ENCODE peak calls at places on chromosomes 7 and 10, in ten cellular contexts. One of them, this sample, is unnamed.

GRCh38 chr10:11874568-11875182 is 51.5 kb downstream of the PROSER2 start:
- DNase-seq in neural progenitor cell: peak; percentile 87
- DNase-seq in ovary: peak; percentile 67
- DNase-seq in cardiac muscle cell: peak; percentile 96
- DNase-seq in body of pancreas: peak; percentile 62
- DNase-seq in CD4-positive, alpha-beta memory T cell: peak; percentile 19
- DNase-seq in tibial artery: no peak
- DNase-seq in upper lobe of left lung: peak; percentile 59
- DNase-seq in pancreas: peak; percentile 48
- DNase-seq in IMR-90: peak; percentile 12
- DNase-seq in this sample: no peak

GRCh38 chr7:97075928-97076327 is 41.6 kb upstream of the SDHAF3 start:
- DNase-seq in neural progenitor cell: no peak
- DNase-seq in ovary: no peak
- DNase-seq in cardiac muscle cell: no peak
- DNase-seq in body of pancreas: no peak
- DNase-seq in CD4-positive, alpha-beta memory T cell: no peak
- DNase-seq in tibial artery: no peak
- DNase-seq in upper lobe of left lung: no peak
- DNase-seq in pancreas: no peak
- DNase-seq in IMR-90: no peak
- DNase-seq in this sample: no peak

GRCh38 chr10:29277296-29277695 is 11.6 kb upstream of the LYZL1 start:
- DNase-seq in neural progenitor cell: no peak
- DNase-seq in ovary: no peak
- DNase-seq in cardiac muscle cell: no peak
- DNase-seq in body of pancreas: no peak
- DNase-seq in CD4-positive, alpha-beta memory T cell: no peak
- DNase-seq in tibial artery: no peak
- DNase-seq in upper lobe of left lung: no peak
- DNase-seq in pancreas: no peak
- DNase-seq in IMR-90: no peak
- DNase-seq in this sample: no peak

GRCh38 chr7:50352282-50352681 is 47.8 kb downstream of the IKZF1 start:
- DNase-seq in neural progenitor cell: no peak
- DNase-seq in ovary: no peak
- DNase-seq in cardiac muscle cell: no peak
- DNase-seq in body of pancreas: no peak
- DNase-seq in CD4-positive, alpha-beta memory T cell: peak; percentile 79
- DNase-seq in tibial artery: no peak
- DNase-seq in upper lobe of left lung: no peak
- DNase-seq in pancreas: no peak
- DNase-seq in IMR-90: no peak
- DNase-seq in this sample: no peak

GRCh38 chr10:86971146-86971991 is 3.1 kb downstream of the ADIRF start:
- DNase-seq in neural progenitor cell: peak; percentile 66
- DNase-seq in ovary: peak; percentile 98
- DNase-seq in cardiac muscle cell: peak; percentile 90
- DNase-seq in body of pancreas: peak; percentile 90
- DNase-seq in CD4-positive, alpha-beta memory T cell: peak; percentile 92
- DNase-seq in tibial artery: peak; percentile 92
- DNase-seq in upper lobe of left lung: peak; percentile 91
- DNase-seq in pancreas: peak; percentile 97
- DNase-seq in IMR-90: peak; percentile 85
- DNase-seq in this sample: no peak

GRCh38 chr10:3372284-3372683 is 199.7 kb upstream of the PITRM1 start:
- DNase-seq in neural progenitor cell: no peak
- DNase-seq in ovary: no peak
- DNase-seq in cardiac muscle cell: peak; percentile 69
- DNase-seq in body of pancreas: no peak
- DNase-seq in CD4-positive, alpha-beta memory T cell: no peak
- DNase-seq in tibial artery: no peak
- DNase-seq in upper lobe of left lung: no peak
- DNase-seq in pancreas: no peak
- DNase-seq in IMR-90: peak; percentile 44
- DNase-seq in this sample: no peak

GRCh38 chr7:101104193-101104713 is 19.0 kb downstream of the TRIM56 start:
- DNase-seq in neural progenitor cell: no peak
- DNase-seq in ovary: no peak
- DNase-seq in cardiac muscle cell: no peak
- DNase-seq in body of pancreas: no peak
- DNase-seq in CD4-positive, alpha-beta memory T cell: no peak
- DNase-seq in tibial artery: no peak
- DNase-seq in upper lobe of left lung: no peak
- DNase-seq in pancreas: no peak
- DNase-seq in IMR-90: no peak
- DNase-seq in this sample: no peak

GRCh38 chr7:2138146-2138765 is 94.5 kb downstream of the MAD1L1 start:
- DNase-seq in neural progenitor cell: no peak
- DNase-seq in ovary: no peak
- DNase-seq in cardiac muscle cell: no peak
- DNase-seq in body of pancreas: no peak
- DNase-seq in CD4-positive, alpha-beta memory T cell: peak; percentile 25
- DNase-seq in tibial artery: no peak
- DNase-seq in upper lobe of left lung: no peak
- DNase-seq in pancreas: peak; percentile 46
- DNase-seq in IMR-90: no peak
- DNase-seq in this sample: no peak

GRCh38 chr7:141649865-141650499 is 52.0 kb downstream of the DENND11 start:
- DNase-seq in neural progenitor cell: peak; percentile 80
- DNase-seq in ovary: peak; percentile 65
- DNase-seq in cardiac muscle cell: peak; percentile 94
- DNase-seq in body of pancreas: peak; percentile 83
- DNase-seq in CD4-positive, alpha-beta memory T cell: peak; percentile 7
- DNase-seq in tibial artery: peak; percentile 68
- DNase-seq in upper lobe of left lung: no peak
- DNase-seq in pancreas: peak; percentile 64
- DNase-seq in IMR-90: peak; percentile 88
- DNase-seq in this sample: peak; percentile 91

GRCh38 chr7:41491313-41491712 is 211.6 kb downstream of the INHBA start:
- DNase-seq in neural progenitor cell: no peak
- DNase-seq in ovary: no peak
- DNase-seq in cardiac muscle cell: peak; percentile 57
- DNase-seq in body of pancreas: no peak
- DNase-seq in CD4-positive, alpha-beta memory T cell: no peak
- DNase-seq in tibial artery: no peak
- DNase-seq in upper lobe of left lung: no peak
- DNase-seq in pancreas: no peak
- DNase-seq in IMR-90: peak; percentile 86
- DNase-seq in this sample: no peak

GRCh38 chr7:151195616-151196450 is 8.8 kb upstream of the ASB10 start:
- DNase-seq in neural progenitor cell: no peak
- DNase-seq in ovary: no peak
- DNase-seq in cardiac muscle cell: no peak
- DNase-seq in body of pancreas: no peak
- DNase-seq in CD4-positive, alpha-beta memory T cell: no peak
- DNase-seq in tibial artery: no peak
- DNase-seq in upper lobe of left lung: no peak
- DNase-seq in pancreas: no peak
- DNase-seq in IMR-90: no peak
- DNase-seq in this sample: no peak

GRCh38 chr7:50637725-50638643 is 72.8 kb upstream of the DDC start:
- DNase-seq in neural progenitor cell: no peak
- DNase-seq in ovary: no peak
- DNase-seq in cardiac muscle cell: no peak
- DNase-seq in body of pancreas: no peak
- DNase-seq in CD4-positive, alpha-beta memory T cell: no peak
- DNase-seq in tibial artery: no peak
- DNase-seq in upper lobe of left lung: no peak
- DNase-seq in pancreas: no peak
- DNase-seq in IMR-90: peak; percentile 15
- DNase-seq in this sample: no peak

GRCh38 chr10:43594944-43595589 is 11.2 kb upstream of the ZNF485 start:
- DNase-seq in neural progenitor cell: no peak
- DNase-seq in ovary: no peak
- DNase-seq in cardiac muscle cell: peak; percentile 64
- DNase-seq in body of pancreas: peak; percentile 22
- DNase-seq in CD4-positive, alpha-beta memory T cell: no peak
- DNase-seq in tibial artery: no peak
- DNase-seq in upper lobe of left lung: no peak
- DNase-seq in pancreas: no peak
- DNase-seq in IMR-90: peak; percentile 50
- DNase-seq in this sample: peak; percentile 38

GRCh38 chr10:32905466-32905865 is 52.6 kb downstream of the ITGB1 start:
- DNase-seq in neural progenitor cell: no peak
- DNase-seq in ovary: no peak
- DNase-seq in cardiac muscle cell: no peak
- DNase-seq in body of pancreas: no peak
- DNase-seq in CD4-positive, alpha-beta memory T cell: no peak
- DNase-seq in tibial artery: no peak
- DNase-seq in upper lobe of left lung: no peak
- DNase-seq in pancreas: no peak
- DNase-seq in IMR-90: no peak
- DNase-seq in this sample: no peak

GRCh38 chr7:144437370-144438191 is 34.1 kb upstream of the NOBOX start:
- DNase-seq in neural progenitor cell: peak; percentile 60
- DNase-seq in ovary: peak; percentile 37
- DNase-seq in cardiac muscle cell: peak; percentile 84
- DNase-seq in body of pancreas: peak; percentile 65
- DNase-seq in CD4-positive, alpha-beta memory T cell: peak; percentile 23
- DNase-seq in tibial artery: peak; percentile 38
- DNase-seq in upper lobe of left lung: peak; percentile 37
- DNase-seq in pancreas: no peak
- DNase-seq in IMR-90: peak; percentile 17
- DNase-seq in this sample: peak; percentile 88

GRCh38 chr7:129144095-129144833 is at the start of gene TSPAN33:
- DNase-seq in neural progenitor cell: peak; percentile 95
- DNase-seq in ovary: peak; percentile 81
- DNase-seq in cardiac muscle cell: peak; percentile 72
- DNase-seq in body of pancreas: peak; percentile 87
- DNase-seq in CD4-positive, alpha-beta memory T cell: peak; percentile 42
- DNase-seq in tibial artery: peak; percentile 69
- DNase-seq in upper lobe of left lung: peak; percentile 80
- DNase-seq in pancreas: peak; percentile 94
- DNase-seq in IMR-90: peak; percentile 55
- DNase-seq in this sample: peak; percentile 86
- H3K4me1 ChIP-seq in neural progenitor cell: peaks cover 14% of the 10 kb centered on the region
- H3K4me1 ChIP-seq in ovary: peaks cover 17% of the 10 kb centered on the region
- H3K4me1 ChIP-seq in cardiac muscle cell: no peaks in the 10 kb centered on the region
- H3K4me1 ChIP-seq in body of pancreas: peaks cover 18% of the 10 kb centered on the region
- H3K4me1 ChIP-seq in CD4-positive, alpha-beta memory T cell: peaks cover 11% of the 10 kb centered on the region
- H3K4me1 ChIP-seq in tibial artery: no peaks in the 10 kb centered on the region
- H3K4me1 ChIP-seq in upper lobe of left lung: peaks cover 18% of the 10 kb centered on the region
- H3K4me1 ChIP-seq in pancreas: no peaks in the 10 kb centered on the region
- H3K4me1 ChIP-seq in IMR-90: no peaks in the 10 kb centered on the region
- H3K4me1 ChIP-seq in this sample: peaks cover 29% of the 10 kb centered on the region

DNA sequence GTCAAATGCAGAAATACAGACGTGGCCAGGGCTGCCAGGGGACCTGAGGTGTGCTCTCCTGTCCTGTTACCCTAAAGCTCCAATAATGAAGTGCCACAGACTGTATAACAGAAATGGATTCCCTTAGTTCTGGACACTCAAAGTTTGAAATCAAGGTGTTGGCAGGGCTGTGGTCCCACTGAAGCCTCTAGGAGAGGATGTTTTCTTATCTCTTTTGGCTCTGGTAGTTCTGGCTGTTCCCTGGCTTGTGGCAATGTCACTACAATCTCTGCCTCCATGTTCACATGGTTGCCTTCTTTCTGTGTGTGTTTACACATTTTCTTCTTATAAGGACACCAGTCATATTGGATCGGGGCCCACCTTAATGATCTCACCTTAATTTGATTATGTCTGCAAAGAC is 15.3 kb upstream of the EEPD1 start:
- DNase-seq in neural progenitor cell: no peak
- DNase-seq in ovary: no peak
- DNase-seq in cardiac muscle cell: no peak
- DNase-seq in body of pancreas: no peak
- DNase-seq in CD4-positive, alpha-beta memory T cell: no peak
- DNase-seq in tibial artery: no peak
- DNase-seq in upper lobe of left lung: no peak
- DNase-seq in pancreas: no peak
- DNase-seq in IMR-90: no peak
- DNase-seq in this sample: no peak
- H3K27ac ChIP-seq in neural progenitor cell: no peak overlapping the region
- H3K27ac ChIP-seq in ovary: no peak overlapping the region
- H3K27ac ChIP-seq in cardiac muscle cell: no peak overlapping the region
- H3K27ac ChIP-seq in body of pancreas: peak overlapping the region; percentile 48
- H3K27ac ChIP-seq in CD4-positive, alpha-beta memory T cell: no peak overlapping the region
- H3K27ac ChIP-seq in tibial artery: no peak overlapping the region
- H3K27ac ChIP-seq in upper lobe of left lung: no peak overlapping the region
- H3K27ac ChIP-seq in pancreas: no peak overlapping the region
- H3K27ac ChIP-seq in IMR-90: no peak overlapping the region
- H3K27ac ChIP-seq in this sample: no peak overlapping the region

GRCh38 chr7:18496336-18496700 is 769 bp downstream of the HDAC9 start:
- DNase-seq in neural progenitor cell: no peak
- DNase-seq in ovary: no peak
- DNase-seq in cardiac muscle cell: no peak
- DNase-seq in body of pancreas: no peak
- DNase-seq in CD4-positive, alpha-beta memory T cell: no peak
- DNase-seq in tibial artery: no peak
- DNase-seq in upper lobe of left lung: no peak
- DNase-seq in pancreas: no peak
- DNase-seq in IMR-90: no peak
- DNase-seq in this sample: peak; percentile 56
- H3K4me1 ChIP-seq in neural progenitor cell: peaks cover 34% of the 10 kb centered on the region
- H3K4me1 ChIP-seq in ovary: no peaks in the 10 kb centered on the region
- H3K4me1 ChIP-seq in cardiac muscle cell: peaks cover 42% of the 10 kb centered on the region
- H3K4me1 ChIP-seq in body of pancreas: peaks cover 12% of the 10 kb centered on the region
- H3K4me1 ChIP-seq in CD4-positive, alpha-beta memory T cell: no peaks in the 10 kb centered on the region
- H3K4me1 ChIP-seq in tibial artery: no peaks in the 10 kb centered on the region
- H3K4me1 ChIP-seq in upper lobe of left lung: peaks cover 4% of the 10 kb centered on the region
- H3K4me1 ChIP-seq in pancreas: no peaks in the 10 kb centered on the region
- H3K4me1 ChIP-seq in IMR-90: no peaks in the 10 kb centered on the region
- H3K4me1 ChIP-seq in this sample: peaks cover 44% of the 10 kb centered on the region

GRCh38 chr7:44999245-45000095 is 531 bp upstream of the CCM2 start:
- DNase-seq in neural progenitor cell: peak; percentile 99
- DNase-seq in ovary: peak; percentile 99
- DNase-seq in cardiac muscle cell: peak; percentile 100
- DNase-seq in body of pancreas: peak; percentile 100
- DNase-seq in CD4-positive, alpha-beta memory T cell: peak; percentile 99
- DNase-seq in tibial artery: peak; percentile 99
- DNase-seq in upper lobe of left lung: peak; percentile 100
- DNase-seq in pancreas: peak; percentile 100
- DNase-seq in IMR-90: peak; percentile 99
- DNase-seq in this sample: peak; percentile 100

GRCh38 chr7:45001138-45001694 is 1.2 kb downstream of the CCM2 start:
- DNase-seq in neural progenitor cell: peak; percentile 46
- DNase-seq in ovary: no peak
- DNase-seq in cardiac muscle cell: no peak
- DNase-seq in body of pancreas: peak; percentile 56
- DNase-seq in CD4-positive, alpha-beta memory T cell: peak; percentile 76
- DNase-seq in tibial artery: no peak
- DNase-seq in upper lobe of left lung: peak; percentile 41
- DNase-seq in pancreas: no peak
- DNase-seq in IMR-90: no peak
- DNase-seq in this sample: peak; percentile 89

GRCh38 chr7:45000096-45001032 is at the start of gene CCM2:
- DNase-seq in neural progenitor cell: peak; percentile 80
- DNase-seq in ovary: peak; percentile 78
- DNase-seq in cardiac muscle cell: peak; percentile 72
- DNase-seq in body of pancreas: peak; percentile 58
- DNase-seq in CD4-positive, alpha-beta memory T cell: no peak
- DNase-seq in tibial artery: peak; percentile 37
- DNase-seq in upper lobe of left lung: peak; percentile 60
- DNase-seq in pancreas: peak; percentile 82
- DNase-seq in IMR-90: peak; percentile 32
- DNase-seq in this sample: peak; percentile 76

GRCh38 chr7:45003789-45004188 is 3.8 kb downstream of the CCM2 start:
- DNase-seq in neural progenitor cell: no peak
- DNase-seq in ovary: no peak
- DNase-seq in cardiac muscle cell: no peak
- DNase-seq in body of pancreas: no peak
- DNase-seq in CD4-positive, alpha-beta memory T cell: no peak
- DNase-seq in tibial artery: no peak
- DNase-seq in upper lobe of left lung: no peak
- DNase-seq in pancreas: no peak
- DNase-seq in IMR-90: no peak
- DNase-seq in this sample: no peak

GRCh38 chr7:45001826-45002225 is 1.8 kb downstream of the CCM2 start:
- DNase-seq in neural progenitor cell: no peak
- DNase-seq in ovary: no peak
- DNase-seq in cardiac muscle cell: no peak
- DNase-seq in body of pancreas: no peak
- DNase-seq in CD4-positive, alpha-beta memory T cell: no peak
- DNase-seq in tibial artery: no peak
- DNase-seq in upper lobe of left lung: no peak
- DNase-seq in pancreas: no peak
- DNase-seq in IMR-90: no peak
- DNase-seq in this sample: peak; percentile 40
- H3K27ac ChIP-seq in neural progenitor cell: no peak overlapping the region
- H3K27ac ChIP-seq in ovary: no peak overlapping the region
- H3K27ac ChIP-seq in cardiac muscle cell: no peak overlapping the region
- H3K27ac ChIP-seq in body of pancreas: no peak overlapping the region
- H3K27ac ChIP-seq in CD4-positive, alpha-beta memory T cell: peak overlapping the region; percentile 64
- H3K27ac ChIP-seq in tibial artery: peak overlapping the region; percentile 96
- H3K27ac ChIP-seq in upper lobe of left lung: no peak overlapping the region
- H3K27ac ChIP-seq in pancreas: no peak overlapping the region
- H3K27ac ChIP-seq in IMR-90: no peak overlapping the region
- H3K27ac ChIP-seq in this sample: peak overlapping the region; percentile 98